ENCODE peak calls at places on chromosome 9, in nine cellular contexts. Y is stomach, W is H1, O is GM23248, M is esophagus squamous epithelium, T is tibial artery, B is uterus, P is aorta, U is lower lobe of right lung. D is an unnamed sample. For H3K9me3, H3K36me3 and H3K4me1, the result is how much of the 10 kb centered on the place peaks cover.

GRCh38 chr9:123925161-123925560 is 4.8 kb downstream of the DENND1A start:
- DNase-seq in Y (no peak), W (no peak), O (no peak), M (no peak), T (no peak), B (no peak), P (no peak), U (no peak), D (no peak)

GRCh38 chr9:15298362-15298761 is 8.7 kb downstream of the TTC39B start:
- DNase-seq in Y (no peak), W (no peak), O (no peak), M (no peak), T (no peak), B (no peak), P (no peak), U (no peak), D (no peak)

GRCh38 chr9:122536138-122536537 is 9.0 kb upstream of the OR1N1 start:
- DNase-seq in Y (no peak), W (no peak), O (peak), M (no peak), T (no peak), B (no peak), P (no peak), U (no peak), D (no peak)

GRCh38 chr9:70902171-70902570 is 219.2 kb downstream of the TRPM3 start:
- DNase-seq in Y (no peak), W (no peak), O (peak), M (no peak), T (no peak), B (no peak), P (no peak), U (no peak), D (no peak)

GRCh38 chr9:130530932-130531331 is 48.4 kb upstream of the FUBP3 start:
- DNase-seq in Y (no peak), W (no peak), O (peak), M (no peak), T (no peak), B (no peak), P (no peak), U (no peak), D (peak)

GRCh38 chr9:83714316-83714715 is 6.6 kb upstream of the UBQLN1 start:
- DNase-seq in Y (no peak), W (no peak), O (peak), M (no peak), T (no peak), B (no peak), P (no peak), U (no peak), D (no peak)

GRCh38 chr9:116837038-116837998 is 150.2 kb downstream of the TRIM32 start:
- DNase-seq in Y (no peak), W (no peak), O (no peak), M (no peak), T (no peak), B (no peak), P (no peak), U (no peak), D (no peak)

GRCh38 chr9:120308495-120308894 is 271.5 kb downstream of the CDK5RAP2 start:
- DNase-seq in Y (no peak), W (no peak), O (no peak), M (no peak), T (no peak), B (no peak), P (no peak), U (no peak), D (no peak)

GRCh38 chr9:112861638-112862555 is 28.8 kb downstream of the SLC46A2 start:
- DNase-seq in Y (no peak), W (no peak), O (peak), M (no peak), T (peak), B (no peak), P (peak), U (peak), D (no peak)

GRCh38 chr9:128703616-128704355 is 1.5 kb downstream of the PKN3 start:
- DNase-seq in Y (peak), W (no peak), O (no peak), M (no peak), T (peak), B (peak), P (no peak), U (peak), D (peak)

GRCh38 chr9:112135706-112136105 is 39.4 kb downstream of the SUSD1 start:
- DNase-seq in Y (peak), W (no peak), O (no peak), M (no peak), T (no peak), B (no peak), P (no peak), U (no peak), D (no peak)

GRCh38 chr9:72882117-72882775 is 70.6 kb downstream of the ALDH1A1 start:
- DNase-seq in Y (peak), W (no peak), O (peak), M (no peak), T (peak), B (peak), P (peak), U (no peak), D (peak)

GRCh38 chr9:68998344-68998743 is 15.6 kb downstream of the PRKACG start:
- DNase-seq in Y (no peak), W (no peak), O (no peak), M (no peak), T (no peak), B (no peak), P (no peak), U (no peak), D (no peak)

GRCh38 chr9:26169684-26170083 is 491.4 kb upstream of the TUSC1 start:
- DNase-seq in Y (no peak), W (no peak), O (peak), M (no peak), T (no peak), B (no peak), P (no peak), U (no peak), D (no peak)

GRCh38 chr9:100324594-100325200 is 28.0 kb downstream of the TEX10 start:
- DNase-seq in Y (no peak), W (no peak), O (peak), M (no peak), T (no peak), B (no peak), P (no peak), U (no peak), D (no peak)

GRCh38 chr9:100111235-100111634 is 12.2 kb downstream of the INVS start:
- DNase-seq in Y (peak), W (no peak), O (peak), M (peak), T (peak), B (peak), P (peak), U (peak), D (peak)

DNA sequence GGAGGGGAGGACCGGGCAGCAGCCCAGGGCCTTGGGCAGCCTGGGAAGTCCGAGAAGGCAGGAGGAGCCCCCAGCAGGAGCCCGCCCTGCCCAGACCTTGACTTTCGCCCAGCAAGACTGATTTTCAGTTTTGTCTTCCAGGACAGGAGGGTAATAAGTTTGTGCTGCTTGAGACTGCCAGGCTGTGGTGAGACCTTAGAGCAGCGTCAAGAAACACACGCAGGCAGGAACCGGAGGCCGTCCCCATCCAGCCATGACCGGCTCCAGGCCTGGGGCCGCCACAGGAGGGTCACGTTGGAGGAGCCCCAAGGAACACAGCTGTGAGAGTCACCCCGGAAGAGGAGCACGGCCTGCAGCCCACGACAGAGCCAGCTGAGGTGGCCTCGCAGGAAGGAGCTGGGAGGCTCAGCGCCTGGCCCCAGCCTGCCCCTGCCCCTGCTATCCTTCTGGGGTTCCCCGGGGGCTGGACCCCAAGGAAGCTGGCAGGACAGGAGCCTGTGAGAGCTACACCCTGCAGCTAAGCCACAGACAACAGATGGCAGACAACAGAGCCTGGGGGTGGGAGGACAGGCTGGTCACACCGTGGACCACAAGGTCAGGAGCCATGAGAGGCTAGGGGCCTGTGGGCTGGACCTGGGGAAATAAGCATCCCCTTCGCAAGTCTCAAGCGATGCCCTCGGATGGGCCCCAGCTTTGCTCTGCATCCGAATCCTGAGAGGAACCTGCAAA is 126.0 kb upstream of the FAM120A start:
- DNase-seq in Y (no peak), W (no peak), O (no peak), M (no peak), T (no peak), B (no peak), P (no peak), U (no peak), D (no peak)
- H3K9me3 ChIP-seq in Y (under half), W (under half), O (under half), M (under half), T (under half), B (under half), P (under half), U (under half), D (under half)

GRCh38 chr9:5052858-5053257 is 67.8 kb downstream of the JAK2 start:
- DNase-seq in Y (no peak), W (no peak), O (peak), M (no peak), T (no peak), B (no peak), P (no peak), U (no peak), D (no peak)
- H3K36me3 ChIP-seq in Y (half or more), W (under half), O (under half), M (under half), T (under half), B (under half), P (under half), U (under half), D (under half)

DNA sequence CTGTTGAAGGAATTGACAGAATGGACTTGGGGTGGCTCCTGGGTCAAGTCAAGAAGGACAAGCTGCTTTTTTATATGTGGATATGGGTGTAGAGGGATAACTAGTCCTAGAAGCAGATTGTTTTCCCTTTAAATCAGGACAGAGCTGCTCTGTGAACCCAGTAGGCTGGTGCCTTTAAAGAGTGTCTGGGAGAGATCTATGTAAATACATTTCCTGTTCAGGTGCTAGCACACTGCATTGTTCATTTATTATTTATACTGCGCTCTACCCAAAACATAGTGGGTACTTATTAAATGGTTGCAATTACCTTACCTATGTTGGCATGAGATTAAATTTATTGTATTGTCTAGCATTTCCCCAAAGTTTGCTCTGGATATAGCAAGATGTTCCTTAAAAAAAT is 86.6 kb upstream of the EQTN start:
- DNase-seq in Y (no peak), W (no peak), O (no peak), M (no peak), T (no peak), B (no peak), P (no peak), U (no peak), D (no peak)
- H3K4me1 ChIP-seq in Y (under half), W (under half), O (under half), M (under half), T (under half), B (under half), P (under half), U (under half), D (under half)

DNA sequence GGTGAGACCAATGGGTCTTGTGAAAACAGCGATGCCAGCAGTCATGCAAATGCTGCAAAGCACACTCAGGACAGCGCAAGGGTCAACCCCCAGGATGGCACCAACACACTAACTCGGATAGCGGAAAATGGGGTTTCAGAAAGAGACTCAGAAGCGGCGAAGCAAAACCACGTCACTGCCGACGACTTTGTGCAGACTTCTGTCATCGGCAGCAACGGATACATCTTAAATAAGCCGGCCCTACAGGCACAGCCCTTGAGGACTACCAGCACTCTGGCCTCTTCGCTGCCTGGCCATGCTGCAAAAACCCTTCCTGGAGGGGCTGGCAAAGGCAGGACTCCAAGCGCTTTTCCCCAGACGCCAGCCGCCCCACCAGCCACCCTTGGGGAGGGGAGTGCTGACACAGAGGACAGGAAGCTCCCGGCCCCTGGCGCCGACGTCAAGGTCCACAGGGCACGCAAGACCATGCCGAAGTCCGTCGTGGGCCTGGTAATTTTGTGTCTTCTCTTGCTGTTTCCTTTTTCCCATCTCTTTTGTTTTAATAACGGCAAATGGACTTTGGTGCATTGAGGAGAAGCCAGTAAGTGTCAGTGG is 98.0 kb downstream of the EHMT1 start:
- DNase-seq in Y (no peak), W (no peak), O (no peak), M (no peak), T (no peak), B (no peak), P (no peak), U (no peak), D (no peak)
- H3K9me3 ChIP-seq in Y (under half), W (under half), O (under half), M (under half), T (under half), B (under half), P (under half), U (under half), D (under half)

DNA sequence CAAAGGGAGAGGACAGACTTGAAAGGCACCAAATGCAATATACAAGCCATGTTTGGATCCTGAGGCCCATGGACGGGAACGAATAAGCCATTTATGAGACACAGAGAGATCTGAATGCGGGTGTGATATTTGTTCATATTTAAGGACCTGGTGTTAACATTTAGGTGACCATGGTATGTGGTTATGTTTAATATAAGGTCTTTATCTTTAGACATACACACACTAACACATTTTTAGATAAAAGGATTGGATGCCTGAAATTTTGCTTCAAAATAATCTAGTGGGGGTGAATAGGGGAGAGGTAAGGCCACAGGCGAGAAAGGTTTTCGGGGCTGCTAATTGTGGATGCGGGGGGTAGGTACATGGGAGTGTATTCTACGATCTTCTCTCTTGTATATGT is 12.4 kb downstream of the AKNA start:
- DNase-seq in Y (no peak), W (no peak), O (no peak), M (no peak), T (no peak), B (no peak), P (no peak), U (no peak), D (no peak)
- H3K36me3 ChIP-seq in Y (half or more), W (under half), O (under half), M (under half), T (half or more), B (under half), P (under half), U (half or more), D (under half)

GRCh38 chr9:109037946-109038345 is 24.6 kb upstream of the CTNNAL1 start:
- DNase-seq in Y (no peak), W (no peak), O (no peak), M (no peak), T (no peak), B (no peak), P (no peak), U (no peak), D (no peak)
- H3K4me1 ChIP-seq in Y (under half), W (under half), O (under half), M (under half), T (under half), B (under half), P (under half), U (under half), D (under half)

GRCh38 chr9:80259079-80259478 is 687.3 kb downstream of the TLE4 start:
- DNase-seq in Y (no peak), W (no peak), O (no peak), M (no peak), T (no peak), B (no peak), P (no peak), U (no peak), D (no peak)
- H3K9me3 ChIP-seq in Y (under half), W (under half), O (under half), M (under half), T (under half), B (under half), P (under half), U (under half), D (under half)

DNA sequence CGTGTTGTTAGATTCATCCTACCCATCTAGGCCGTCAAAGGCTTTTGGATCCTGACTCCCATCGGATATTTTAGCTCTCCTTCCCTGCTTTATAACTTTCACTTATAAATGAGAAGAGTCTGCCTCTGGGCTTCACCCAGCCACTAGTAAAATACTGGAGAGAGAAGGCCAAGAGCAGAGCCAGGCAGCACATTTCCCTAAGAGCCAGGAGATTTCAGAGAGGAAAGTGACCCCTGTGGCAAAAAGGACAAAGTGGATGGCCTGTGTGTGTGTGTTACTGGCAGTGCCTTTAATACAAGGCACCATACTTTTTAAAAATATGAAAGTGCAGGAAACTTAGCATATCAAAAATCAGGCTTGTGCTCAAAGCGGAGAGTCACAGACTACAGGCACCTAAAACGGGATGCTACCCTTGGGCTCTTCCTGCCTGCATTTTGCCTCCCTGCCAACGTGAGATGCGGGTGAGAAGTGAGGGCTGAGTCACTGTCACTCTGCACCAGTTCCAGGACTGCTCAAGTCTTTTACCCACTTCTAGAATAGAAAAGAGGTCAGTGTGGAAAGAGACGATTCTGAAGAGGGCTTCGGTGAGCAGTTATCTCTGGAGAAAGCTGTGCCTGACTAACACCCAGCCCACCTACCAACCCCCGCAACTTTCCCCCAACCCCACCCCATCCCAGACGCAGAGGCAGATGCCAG is 15.9 kb downstream of the NFIL3 start:
- DNase-seq in Y (no peak), W (no peak), O (peak), M (no peak), T (no peak), B (no peak), P (no peak), U (no peak), D (peak)
- H3K36me3 ChIP-seq in Y (under half), W (under half), O (under half), M (under half), T (under half), B (under half), P (under half), U (under half), D (under half)

GRCh38 chr9:14260101-14260500 is 53.8 kb downstream of the NFIB start:
- DNase-seq in Y (no peak), W (no peak), O (peak), M (no peak), T (no peak), B (no peak), P (no peak), U (no peak), D (no peak)

GRCh38 chr9:14258156-14258555 is 55.8 kb downstream of the NFIB start:
- DNase-seq in Y (no peak), W (no peak), O (peak), M (no peak), T (no peak), B (no peak), P (no peak), U (no peak), D (no peak)

GRCh38 chr9:14258840-14259239 is 55.1 kb downstream of the NFIB start:
- DNase-seq in Y (no peak), W (no peak), O (peak), M (no peak), T (no peak), B (no peak), P (no peak), U (no peak), D (no peak)

GRCh38 chr9:14262836-14263235 is 51.1 kb downstream of the NFIB start:
- DNase-seq in Y (no peak), W (no peak), O (no peak), M (no peak), T (no peak), B (no peak), P (no peak), U (no peak), D (no peak)

GRCh38 chr9:14263707-14264483 is 50.0 kb downstream of the NFIB start:
- DNase-seq in Y (no peak), W (no peak), O (no peak), M (no peak), T (no peak), B (no peak), P (no peak), U (no peak), D (no peak)
- H3K4me1 ChIP-seq in Y (under half), W (under half), O (under half), M (under half), T (under half), B (under half), P (under half), U (under half), D (under half)